ENCODE peak calls at places on chromosomes 2 and 18, in four cellular contexts. One of them, this sample, is unnamed. For H3K4me1, the result is how much of the 10 kb centered on the place peaks cover.

GRCh38 chr2:62293490-62294212 is 97.7 kb downstream of the B3GNT2 start:
- DNase-seq in A549: no peak
- DNase-seq in adipocyte: no peak
- DNase-seq in body of pancreas: peak
- DNase-seq in this sample: no peak

GRCh38 chr2:26002617-26003310 is 20.5 kb upstream of the KIF3C start:
- DNase-seq in A549: no peak
- DNase-seq in adipocyte: no peak
- DNase-seq in body of pancreas: no peak
- DNase-seq in this sample: no peak

GRCh38 chr2:17593841-17594482 is 53.5 kb downstream of the VSNL1 start:
- DNase-seq in A549: no peak
- DNase-seq in adipocyte: no peak
- DNase-seq in body of pancreas: no peak
- DNase-seq in this sample: peak

GRCh38 chr2:6186332-6187100 is 494.3 kb downstream of the SOX11 start:
- DNase-seq in A549: peak
- DNase-seq in adipocyte: no peak
- DNase-seq in body of pancreas: peak
- DNase-seq in this sample: no peak

GRCh38 chr18:75140296-75140695 is 68.6 kb downstream of the PTGR3 start:
- DNase-seq in A549: no peak
- DNase-seq in adipocyte: no peak
- DNase-seq in body of pancreas: no peak
- DNase-seq in this sample: peak

GRCh38 chr2:224723606-224724217 is 7.5 kb upstream of the CCDC195 start:
- DNase-seq in A549: no peak
- DNase-seq in adipocyte: peak
- DNase-seq in body of pancreas: no peak
- DNase-seq in this sample: no peak

GRCh38 chr2:58923869-58924268 is 682.7 kb upstream of the FANCL start:
- DNase-seq in A549: no peak
- DNase-seq in adipocyte: peak
- DNase-seq in body of pancreas: no peak
- DNase-seq in this sample: no peak

GRCh38 chr18:69239849-69240248 is 160.8 kb upstream of the DOK6 start:
- DNase-seq in A549: no peak
- DNase-seq in adipocyte: no peak
- DNase-seq in body of pancreas: no peak
- DNase-seq in this sample: no peak

GRCh38 chr2:200483729-200484198 is 26.1 kb downstream of the KCTD18 start:
- DNase-seq in A549: peak
- DNase-seq in adipocyte: peak
- DNase-seq in body of pancreas: peak
- DNase-seq in this sample: no peak

GRCh38 chr2:236089271-236090026 is 78.7 kb downstream of the GBX2 start:
- DNase-seq in A549: no peak
- DNase-seq in adipocyte: no peak
- DNase-seq in body of pancreas: no peak
- DNase-seq in this sample: no peak

GRCh38 chr2:129868151-129868550 is 111.3 kb upstream of the RAB6C start:
- DNase-seq in A549: no peak
- DNase-seq in adipocyte: no peak
- DNase-seq in body of pancreas: no peak
- DNase-seq in this sample: peak

GRCh38 chr2:56624181-56624580 is 440.4 kb downstream of the CCDC85A start:
- DNase-seq in A549: no peak
- DNase-seq in adipocyte: no peak
- DNase-seq in body of pancreas: no peak
- DNase-seq in this sample: no peak

GRCh38 chr2:29278964-29279363 is 163.7 kb downstream of the CLIP4 start:
- DNase-seq in A549: no peak
- DNase-seq in adipocyte: no peak
- DNase-seq in body of pancreas: no peak
- DNase-seq in this sample: no peak

GRCh38 chr18:58416704-58417683 is 211.9 kb downstream of the ALPK2 start:
- DNase-seq in A549: no peak
- DNase-seq in adipocyte: peak
- DNase-seq in body of pancreas: peak
- DNase-seq in this sample: no peak

GRCh38 chr2:105299290-105299689 is 30.2 kb downstream of the TGFBRAP1 start:
- DNase-seq in A549: peak
- DNase-seq in adipocyte: no peak
- DNase-seq in body of pancreas: no peak
- DNase-seq in this sample: no peak

GRCh38 chr2:191612496-191612895 is 65.4 kb upstream of the NABP1 start:
- DNase-seq in A549: peak
- DNase-seq in adipocyte: peak
- DNase-seq in body of pancreas: no peak
- DNase-seq in this sample: no peak

GRCh38 chr2:138922973-138923563 is 142.9 kb upstream of the NXPH2 start:
- DNase-seq in A549: no peak
- DNase-seq in adipocyte: peak
- DNase-seq in body of pancreas: no peak
- DNase-seq in this sample: no peak

GRCh38 chr2:37192551-37192950 is 3.7 kb upstream of the CEBPZOS start:
- DNase-seq in A549: no peak
- DNase-seq in adipocyte: no peak
- DNase-seq in body of pancreas: no peak
- DNase-seq in this sample: no peak

GRCh38 chr2:119544075-119545031 is at the start of gene CFAP221:
- DNase-seq in A549: peak
- DNase-seq in adipocyte: peak
- DNase-seq in body of pancreas: peak
- DNase-seq in this sample: peak

GRCh38 chr2:14817848-14818247 is 185.3 kb downstream of the LRATD1 start:
- DNase-seq in A549: no peak
- DNase-seq in adipocyte: no peak
- DNase-seq in body of pancreas: no peak
- DNase-seq in this sample: no peak

GRCh38 chr18:13216092-13216582 is 2.4 kb upstream of the LDLRAD4 start:
- DNase-seq in A549: peak
- DNase-seq in adipocyte: peak
- DNase-seq in body of pancreas: peak
- DNase-seq in this sample: no peak

GRCh38 chr2:238869293-238870124 is 21.6 kb downstream of the TWIST2 start:
- DNase-seq in A549: no peak
- DNase-seq in adipocyte: peak
- DNase-seq in body of pancreas: no peak
- DNase-seq in this sample: no peak

GRCh38 chr2:14297340-14297739 is 335.2 kb upstream of the LRATD1 start:
- DNase-seq in A549: no peak
- DNase-seq in adipocyte: no peak
- DNase-seq in body of pancreas: no peak
- DNase-seq in this sample: no peak

GRCh38 chr18:11165952-11166351 is 16.6 kb upstream of the PIEZO2 start:
- DNase-seq in A549: no peak
- DNase-seq in adipocyte: no peak
- DNase-seq in body of pancreas: no peak
- DNase-seq in this sample: no peak

GRCh38 chr18:47926101-47926850 is 4.2 kb downstream of the SMAD2 start:
- DNase-seq in A549: no peak
- DNase-seq in adipocyte: no peak
- DNase-seq in body of pancreas: no peak
- DNase-seq in this sample: no peak

GRCh38 chr2:26364669-26365068 is 18.1 kb upstream of the ADGRF3 start:
- DNase-seq in A549: no peak
- DNase-seq in adipocyte: no peak
- DNase-seq in body of pancreas: no peak
- DNase-seq in this sample: no peak

GRCh38 chr2:240782221-240782885 is 37.7 kb downstream of the KIF1A start:
- DNase-seq in A549: no peak
- DNase-seq in adipocyte: no peak
- DNase-seq in body of pancreas: no peak
- DNase-seq in this sample: no peak

GRCh38 chr2:121626777-121627524 is 22.3 kb downstream of the CLASP1 start:
- DNase-seq in A549: no peak
- DNase-seq in adipocyte: peak
- DNase-seq in body of pancreas: peak
- DNase-seq in this sample: no peak

GRCh38 chr2:162118166-162119031 is 33.6 kb downstream of the GCG start:
- DNase-seq in A549: no peak
- DNase-seq in adipocyte: peak
- DNase-seq in body of pancreas: peak
- DNase-seq in this sample: no peak

GRCh38 chr2:176039375-176039774 is 37.3 kb upstream of the LNPK start:
- DNase-seq in A549: no peak
- DNase-seq in adipocyte: no peak
- DNase-seq in body of pancreas: no peak
- DNase-seq in this sample: no peak

GRCh38 chr2:122070241-122070731 is 314.8 kb downstream of the TSN start:
- DNase-seq in A549: no peak
- DNase-seq in adipocyte: no peak
- DNase-seq in body of pancreas: no peak
- DNase-seq in this sample: peak

GRCh38 chr2:180583441-180584140 is 396.8 kb upstream of the UBE2E3 start:
- DNase-seq in A549: no peak
- DNase-seq in adipocyte: no peak
- DNase-seq in body of pancreas: no peak
- DNase-seq in this sample: no peak

GRCh38 chr2:153871231-153872221 is at the start of gene GALNT13:
- DNase-seq in A549: peak
- DNase-seq in adipocyte: no peak
- DNase-seq in body of pancreas: peak
- DNase-seq in this sample: no peak

GRCh38 chr18:76412818-76413565 is 82.0 kb downstream of the ZNF516 start:
- DNase-seq in A549: no peak
- DNase-seq in adipocyte: no peak
- DNase-seq in body of pancreas: no peak
- DNase-seq in this sample: no peak

GRCh38 chr2:74267068-74267467 is 68.7 kb downstream of the MTHFD2 start:
- DNase-seq in A549: peak
- DNase-seq in adipocyte: no peak
- DNase-seq in body of pancreas: peak
- DNase-seq in this sample: no peak

GRCh38 chr18:63155169-63155852 is 164.3 kb downstream of the BCL2 start:
- DNase-seq in A549: peak
- DNase-seq in adipocyte: no peak
- DNase-seq in body of pancreas: peak
- DNase-seq in this sample: no peak

GRCh38 chr2:237624565-237624964 is 2.8 kb upstream of the LRRFIP1 start:
- DNase-seq in A549: no peak
- DNase-seq in adipocyte: no peak
- DNase-seq in body of pancreas: no peak
- DNase-seq in this sample: no peak

GRCh38 chr2:120622159-120622869 is 113.4 kb upstream of the GLI2 start:
- DNase-seq in A549: no peak
- DNase-seq in adipocyte: no peak
- DNase-seq in body of pancreas: no peak
- DNase-seq in this sample: no peak

GRCh38 chr2:175676813-175677212 is 325.3 kb downstream of the LNPK start:
- DNase-seq in A549: no peak
- DNase-seq in adipocyte: no peak
- DNase-seq in body of pancreas: no peak
- DNase-seq in this sample: no peak

GRCh38 chr2:38155-38554 is 8.2 kb downstream of the FAM110C start:
- DNase-seq in A549: peak
- DNase-seq in adipocyte: peak
- DNase-seq in body of pancreas: no peak
- DNase-seq in this sample: no peak

GRCh38 chr2:32068-32467 is 14.2 kb downstream of the FAM110C start:
- DNase-seq in A549: no peak
- DNase-seq in adipocyte: no peak
- DNase-seq in body of pancreas: no peak
- DNase-seq in this sample: no peak

GRCh38 chr2:35846-36245 is 10.5 kb downstream of the FAM110C start:
- DNase-seq in A549: no peak
- DNase-seq in adipocyte: no peak
- DNase-seq in body of pancreas: peak
- DNase-seq in this sample: no peak

GRCh38 chr2:29254-29653 is 17.1 kb downstream of the FAM110C start:
- DNase-seq in A549: no peak
- DNase-seq in adipocyte: no peak
- DNase-seq in body of pancreas: peak
- DNase-seq in this sample: no peak

GRCh38 chr2:33620-34019 is 12.7 kb downstream of the FAM110C start:
- DNase-seq in A549: no peak
- DNase-seq in adipocyte: no peak
- DNase-seq in body of pancreas: peak
- DNase-seq in this sample: no peak
- H3K4me1 ChIP-seq in A549: under half
- H3K4me1 ChIP-seq in adipocyte: under half
- H3K4me1 ChIP-seq in body of pancreas: under half
- H3K4me1 ChIP-seq in this sample: under half

GRCh38 chr2:128308889-128309288 is 9.8 kb downstream of the HS6ST1 start:
- DNase-seq in A549: no peak
- DNase-seq in adipocyte: no peak
- DNase-seq in body of pancreas: no peak
- DNase-seq in this sample: no peak
- H3K4me1 ChIP-seq in A549: under half
- H3K4me1 ChIP-seq in adipocyte: under half
- H3K4me1 ChIP-seq in body of pancreas: half or more
- H3K4me1 ChIP-seq in this sample: half or more

DNA sequence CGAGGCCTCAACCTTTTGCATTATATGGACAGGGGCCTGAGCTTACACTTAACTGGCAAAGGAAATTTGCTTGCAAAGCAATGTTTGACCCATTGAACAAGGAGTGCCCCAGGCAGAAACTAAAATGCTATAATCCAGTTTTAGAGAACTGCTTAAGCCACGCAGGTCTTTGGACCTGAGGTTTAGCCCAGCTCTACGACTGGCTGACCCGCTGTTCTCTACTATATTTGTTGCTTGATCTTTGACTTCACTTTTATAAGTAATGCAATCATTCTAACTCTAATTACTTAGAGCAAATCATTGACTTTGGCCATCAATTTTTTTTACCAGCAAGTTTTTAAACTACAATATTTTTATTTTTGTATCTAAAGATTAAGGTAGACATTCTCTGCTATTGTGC is 268.8 kb downstream of the MREG start:
- DNase-seq in A549: no peak
- DNase-seq in adipocyte: no peak
- DNase-seq in body of pancreas: no peak
- DNase-seq in this sample: no peak
- H3K4me1 ChIP-seq in A549: under half
- H3K4me1 ChIP-seq in adipocyte: under half
- H3K4me1 ChIP-seq in body of pancreas: under half
- H3K4me1 ChIP-seq in this sample: under half

DNA sequence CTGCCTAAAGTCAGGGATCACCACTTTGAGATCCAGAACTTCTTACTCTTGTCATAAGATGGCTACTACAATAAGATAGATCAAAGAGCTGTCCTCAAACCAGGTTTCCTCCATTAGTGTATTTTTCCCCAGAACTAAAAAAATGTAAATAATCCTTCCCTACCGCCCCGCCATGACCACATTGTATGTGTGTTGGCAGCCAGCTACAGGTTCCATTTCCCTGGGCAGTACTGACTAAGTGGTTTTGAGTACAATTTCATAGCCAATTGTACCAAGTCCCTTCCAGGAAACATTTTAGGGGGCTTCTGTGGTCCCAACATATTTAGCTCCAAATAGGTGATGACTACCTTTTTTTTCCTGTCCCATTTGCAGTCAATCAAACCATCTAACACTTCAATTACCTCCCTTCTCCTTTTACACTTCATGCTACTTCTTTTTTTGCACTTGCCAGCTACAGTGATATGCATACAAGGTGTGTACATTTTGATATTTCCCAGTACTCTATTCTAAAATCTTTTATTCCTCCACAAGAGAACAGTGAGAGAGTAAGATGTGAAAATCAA is 4.0 kb downstream of the PUM2 start:
- DNase-seq in A549: no peak
- DNase-seq in adipocyte: no peak
- DNase-seq in body of pancreas: no peak
- DNase-seq in this sample: no peak
- H3K4me1 ChIP-seq in A549: half or more
- H3K4me1 ChIP-seq in adipocyte: under half
- H3K4me1 ChIP-seq in body of pancreas: half or more
- H3K4me1 ChIP-seq in this sample: half or more

This sample was measured in esophagus muscularis mucosa.